ENCODE peak calls at places on chromosomes 12 and 14, in six cellular contexts. K is GM12891, Q is HepG2, A is H1, H is GM12878, D is K562. I is an unnamed sample.
A peak's percentile ranks its signal among the peaks of the same experiment; 100 is the strongest.

GRCh38 chr12:80868576-80868975 is 69.2 kb downstream of the LIN7A start:
- DNase-seq in D (no peak), H (no peak), Q (no peak), K (no peak), A (no peak), I (no peak)

GRCh38 chr12:4269279-4269991 is 4.1 kb upstream of the CCND2 start:
- DNase-seq in K (peak; percentile 61), Q (no peak), D (peak; percentile 84), H (no peak), A (no peak), I (no peak)

GRCh38 chr14:64879635-64880381 is at the start of gene SPTB:
- DNase-seq in D (peak; percentile 90), Q (no peak), H (no peak), K (peak; percentile 52), A (no peak), I (peak; percentile 47)

GRCh38 chr12:49342066-49342913 is 4.4 kb upstream of the DNAJC22 start:
- DNase-seq in K (peak; percentile 82), D (peak; percentile 96), Q (peak; percentile 86), A (peak; percentile 93), H (no peak), I (peak; percentile 88)

GRCh38 chr12:107642240-107642639 is 43.4 kb upstream of the PWP1 start:
- DNase-seq in Q (no peak), A (no peak), H (no peak), K (no peak), D (no peak), I (no peak)

GRCh38 chr12:72610854-72611358 is 338.7 kb downstream of the TRHDE start:
- DNase-seq in A (no peak), K (no peak), H (no peak), D (no peak), Q (no peak), I (no peak)

GRCh38 chr14:102020058-102020971 is 55.9 kb downstream of the DYNC1H1 start:
- DNase-seq in H (no peak), D (no peak), A (no peak), Q (no peak), K (no peak), I (no peak)

GRCh38 chr14:91872517-91873470 is 5.5 kb upstream of the TC2N start:
- DNase-seq in A (no peak), H (no peak), D (no peak), Q (no peak), K (no peak), I (no peak)

GRCh38 chr14:104596451-104596918 is 8.1 kb downstream of the TMEM179 start:
- DNase-seq in H (no peak), A (no peak), K (peak; percentile 21), D (no peak), Q (no peak), I (peak; percentile 14)

GRCh38 chr12:91326043-91327027 is 143.7 kb upstream of the DCN start:
- DNase-seq in A (no peak), Q (peak; percentile 34), K (peak; percentile 1), D (peak; percentile 65), H (no peak), I (peak; percentile 0)

GRCh38 chr14:101076451-101077220 is 173.1 kb upstream of the RTL1 start:
- DNase-seq in Q (no peak), A (no peak), K (no peak), H (no peak), D (no peak), I (no peak)

GRCh38 chr12:3005736-3006135 is 46.5 kb downstream of the TEAD4 start:
- DNase-seq in K (no peak), D (no peak), Q (no peak), H (no peak), A (no peak), I (no peak)

GRCh38 chr14:93348292-93348691 is 1.3 kb downstream of the COX8C start:
- DNase-seq in H (no peak), A (no peak), K (no peak), Q (no peak), D (no peak), I (no peak)

GRCh38 chr12:93449277-93449676 is 7.5 kb upstream of the UBE2N start:
- DNase-seq in K (no peak), D (no peak), Q (no peak), H (no peak), A (no peak), I (no peak)

GRCh38 chr12:50626026-50626425 is 121.2 kb downstream of the DIP2B start:
- DNase-seq in K (no peak), D (no peak), A (no peak), H (no peak), Q (no peak), I (no peak)

GRCh38 chr12:30806989-30807694 is 52.4 kb upstream of the CAPRIN2 start:
- DNase-seq in D (peak; percentile 77), H (peak; percentile 21), K (no peak), A (no peak), Q (peak; percentile 54), I (no peak)

GRCh38 chr14:33584698-33585097 is 366.2 kb downstream of the EGLN3 start:
- DNase-seq in H (no peak), K (no peak), D (no peak), Q (no peak), A (no peak), I (no peak)

GRCh38 chr14:36604757-36605505 is 22.5 kb upstream of the NKX2-8 start:
- DNase-seq in A (no peak), K (no peak), H (no peak), Q (peak; percentile 93), D (peak; percentile 73), I (peak; percentile 9)

GRCh38 chr12:118344829-118345228 is 27.9 kb downstream of the TAOK3 start:
- DNase-seq in K (no peak), H (no peak), D (no peak), A (no peak), Q (no peak), I (no peak)

GRCh38 chr12:67650127-67650495 is 1.6 kb downstream of the DYRK2 start:
- DNase-seq in Q (no peak), A (no peak), K (no peak), D (peak; percentile 10), H (no peak), I (no peak)

GRCh38 chr12:53208877-53209463 is 1.9 kb upstream of the ITGB7 start:
- DNase-seq in D (no peak), Q (no peak), A (no peak), H (no peak), K (peak; percentile 64), I (peak; percentile 66)

GRCh38 chr12:64672925-64673409 is 62.7 kb downstream of the RASSF3 start:
- DNase-seq in D (peak; percentile 93), Q (peak; percentile 76), K (no peak), A (no peak), H (no peak), I (no peak)

GRCh38 chr12:120350576-120351350 is 18.2 kb downstream of the MSI1 start:
- DNase-seq in H (no peak), K (no peak), Q (no peak), D (no peak), A (no peak), I (no peak)
- TF ChIP-seq TAF1 in H (no peak), K (no peak), Q (no peak), D (no peak), A (no peak), I (no peak)

GRCh38 chr14:55604900-55605418 is 25.0 kb downstream of the KTN1 start:
- DNase-seq in D (no peak), A (no peak), Q (no peak), H (no peak), K (no peak), I (no peak)

GRCh38 chr14:55603401-55603953 is 23.5 kb downstream of the KTN1 start:
- DNase-seq in D (no peak), H (no peak), A (no peak), K (no peak), Q (no peak), I (no peak)

GRCh38 chr14:55604467-55604866 is 24.5 kb downstream of the KTN1 start:
- DNase-seq in Q (no peak), D (no peak), K (no peak), A (no peak), H (no peak), I (no peak)

GRCh38 chr14:55600784-55601561 is 21.0 kb downstream of the KTN1 start:
- DNase-seq in A (no peak), D (no peak), Q (no peak), H (no peak), K (no peak), I (no peak)

DNA sequence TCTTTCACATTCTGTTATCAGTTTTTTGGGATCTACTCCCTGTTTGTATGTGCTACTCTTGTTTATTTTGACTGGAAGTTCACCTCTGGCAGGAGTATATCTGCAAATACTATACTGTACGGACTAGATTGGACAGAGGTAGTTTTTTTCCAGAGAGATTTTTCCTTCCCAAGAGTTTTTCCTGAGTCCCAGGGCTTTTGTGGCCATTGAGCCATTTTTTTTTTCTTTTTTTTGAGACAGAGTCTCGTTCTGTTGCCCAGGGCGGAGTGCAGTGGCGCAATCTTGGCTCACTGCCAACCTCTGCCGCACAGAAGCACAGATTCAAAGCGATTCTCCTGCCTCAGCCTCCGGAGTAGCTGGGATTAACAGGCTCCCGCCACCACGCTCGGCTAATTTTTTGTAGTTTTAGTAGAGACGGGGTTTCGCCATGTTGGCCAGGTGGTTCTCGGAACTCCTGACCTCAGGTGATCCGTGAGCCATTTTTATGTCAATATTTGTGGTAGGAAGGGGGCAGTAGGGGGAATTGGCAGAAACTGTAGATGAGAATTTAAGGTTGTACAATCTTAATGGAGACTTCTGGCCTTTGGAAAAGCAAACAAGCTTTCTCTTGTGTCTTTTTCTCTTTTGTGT is 19.4 kb downstream of the KTN1 start:
- DNase-seq in Q (peak; percentile 93), H (no peak), A (no peak), D (peak; percentile 56), K (no peak), I (no peak)
- TF ChIP-seq POLR2AphosphoS5 in Q (no peak), H (no peak), A (no peak), D (no peak), K (no peak), I (no peak)

GRCh38 chr14:96359959-96360358 is 3.2 kb downstream of the ATG2B start:
- DNase-seq in K (no peak), Q (no peak), A (no peak), H (no peak), D (no peak), I (no peak)

GRCh38 chr14:96364911-96365310 is 1.6 kb downstream of the GSKIP start:
- DNase-seq in K (no peak), D (peak; percentile 4), Q (no peak), A (no peak), H (no peak), I (no peak)

GRCh38 chr14:96363751-96364336 is 518 bp downstream of the GSKIP start:
- DNase-seq in A (no peak), K (peak; percentile 30), H (no peak), D (peak; percentile 65), Q (peak; percentile 48), I (peak; percentile 30)

GRCh38 chr14:96362965-96363750 is at the start of the genes ATG2B and GSKIP:
- DNase-seq in A (peak; percentile 70), D (peak; percentile 93), Q (peak; percentile 78), H (peak; percentile 71), K (peak; percentile 80), I (peak; percentile 81)

GRCh38 chr14:96362071-96362964 is 823 bp downstream of the ATG2B start:
- DNase-seq in A (no peak), Q (peak; percentile 69), K (peak; percentile 18), H (peak; percentile 31), D (peak; percentile 69), I (peak; percentile 19)
- TF ChIP-seq POLR2A in A (no peak), Q (peak; percentile 3), K (peak; percentile 65), H (no peak), D (peak; percentile 38), I (peak; percentile 40)

DNA sequence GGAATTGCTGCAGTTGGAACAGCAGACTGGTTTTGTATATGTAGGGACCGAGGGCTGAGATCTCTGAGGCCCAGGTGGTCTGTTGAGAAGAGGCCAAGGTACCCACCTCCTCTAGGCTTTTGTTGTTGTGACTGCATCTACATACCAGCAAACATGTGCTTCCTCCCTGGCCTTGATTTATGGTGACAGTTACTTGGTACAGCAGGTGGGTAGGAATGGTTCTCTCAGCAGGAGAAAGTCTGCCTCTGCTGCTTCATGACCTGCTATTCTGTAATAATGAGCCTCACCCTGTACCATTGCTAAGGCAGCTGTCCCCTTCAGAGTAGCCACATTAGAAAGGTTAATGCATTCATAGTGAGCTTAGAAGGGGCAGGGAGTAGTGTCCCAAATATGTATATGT is 196.7 kb upstream of the PELI2 start:
- DNase-seq in D (no peak), A (no peak), K (no peak), Q (no peak), H (no peak), I (no peak)
- TF ChIP-seq TAF1 in D (no peak), A (no peak), K (no peak), Q (no peak), H (no peak), I (no peak)

I was measured in GM12892.